ENCODE peak calls at places on chromosomes 16 and 17, in seven cellular contexts. One of them, this sample, is unnamed.

GRCh38 chr17:66803474-66803951 is 31.4 kb upstream of the CACNG5 start:
- DNase-seq in neural progenitor cell: peak
- DNase-seq in left lung: no peak
- DNase-seq in astrocyte of the spinal cord: no peak
- DNase-seq in HFFc6: no peak
- DNase-seq in mesothelial cell of epicardium: no peak
- DNase-seq in fibroblast of mammary gland: no peak
- DNase-seq in this sample: no peak

GRCh38 chr16:85286066-85286712 is 173.9 kb upstream of the CIBAR2 start:
- DNase-seq in fibroblast of mammary gland: peak
- DNase-seq in neural progenitor cell: no peak
- DNase-seq in mesothelial cell of epicardium: no peak
- DNase-seq in left lung: no peak
- DNase-seq in astrocyte of the spinal cord: peak
- DNase-seq in HFFc6: peak
- DNase-seq in this sample: no peak

GRCh38 chr17:65413390-65413789 is 148.1 kb downstream of the AXIN2 start:
- DNase-seq in fibroblast of mammary gland: no peak
- DNase-seq in neural progenitor cell: no peak
- DNase-seq in astrocyte of the spinal cord: no peak
- DNase-seq in left lung: no peak
- DNase-seq in HFFc6: no peak
- DNase-seq in mesothelial cell of epicardium: no peak
- DNase-seq in this sample: no peak

GRCh38 chr17:83053021-83053778 is 26.2 kb upstream of the METRNL start:
- DNase-seq in neural progenitor cell: peak
- DNase-seq in mesothelial cell of epicardium: peak
- DNase-seq in fibroblast of mammary gland: peak
- DNase-seq in astrocyte of the spinal cord: no peak
- DNase-seq in HFFc6: peak
- DNase-seq in left lung: no peak
- DNase-seq in this sample: peak

GRCh38 chr16:3578610-3579551 is 1.7 kb upstream of the NLRC3 start:
- DNase-seq in mesothelial cell of epicardium: no peak
- DNase-seq in HFFc6: no peak
- DNase-seq in left lung: peak
- DNase-seq in fibroblast of mammary gland: no peak
- DNase-seq in astrocyte of the spinal cord: peak
- DNase-seq in neural progenitor cell: no peak
- DNase-seq in this sample: no peak

GRCh38 chr17:73048170-73048569 is 44.3 kb downstream of the SLC39A11 start:
- DNase-seq in neural progenitor cell: no peak
- DNase-seq in HFFc6: no peak
- DNase-seq in astrocyte of the spinal cord: no peak
- DNase-seq in mesothelial cell of epicardium: no peak
- DNase-seq in fibroblast of mammary gland: no peak
- DNase-seq in left lung: no peak
- DNase-seq in this sample: no peak

GRCh38 chr16:66741131-66741900 is 10.1 kb downstream of the DYNC1LI2 start:
- DNase-seq in left lung: peak
- DNase-seq in mesothelial cell of epicardium: no peak
- DNase-seq in astrocyte of the spinal cord: peak
- DNase-seq in HFFc6: peak
- DNase-seq in fibroblast of mammary gland: peak
- DNase-seq in neural progenitor cell: no peak
- DNase-seq in this sample: peak

GRCh38 chr17:29066603-29067002 is 23.7 kb downstream of the PIPOX start:
- DNase-seq in left lung: no peak
- DNase-seq in mesothelial cell of epicardium: no peak
- DNase-seq in neural progenitor cell: no peak
- DNase-seq in HFFc6: no peak
- DNase-seq in astrocyte of the spinal cord: no peak
- DNase-seq in fibroblast of mammary gland: no peak
- DNase-seq in this sample: no peak

GRCh38 chr16:47492428-47493357 is 31.6 kb downstream of the PHKB start:
- DNase-seq in HFFc6: no peak
- DNase-seq in left lung: peak
- DNase-seq in astrocyte of the spinal cord: peak
- DNase-seq in fibroblast of mammary gland: peak
- DNase-seq in mesothelial cell of epicardium: no peak
- DNase-seq in neural progenitor cell: no peak
- DNase-seq in this sample: no peak

GRCh38 chr17:42009170-42009569 is 8.1 kb downstream of the DNAJC7 start:
- DNase-seq in neural progenitor cell: peak
- DNase-seq in mesothelial cell of epicardium: no peak
- DNase-seq in fibroblast of mammary gland: no peak
- DNase-seq in astrocyte of the spinal cord: no peak
- DNase-seq in left lung: no peak
- DNase-seq in HFFc6: no peak
- DNase-seq in this sample: no peak
- TF ChIP-seq CTCF in neural progenitor cell: peak
- TF ChIP-seq CTCF in mesothelial cell of epicardium: no peak
- TF ChIP-seq CTCF in fibroblast of mammary gland: peak
- TF ChIP-seq CTCF in astrocyte of the spinal cord: no peak
- TF ChIP-seq CTCF in left lung: no peak
- TF ChIP-seq CTCF in HFFc6: peak
- TF ChIP-seq CTCF in this sample: no peak

GRCh38 chr17:60743282-60743681 is 65.6 kb downstream of the BCAS3 start:
- DNase-seq in left lung: no peak
- DNase-seq in HFFc6: no peak
- DNase-seq in mesothelial cell of epicardium: no peak
- DNase-seq in neural progenitor cell: no peak
- DNase-seq in fibroblast of mammary gland: no peak
- DNase-seq in astrocyte of the spinal cord: no peak
- DNase-seq in this sample: no peak

GRCh38 chr17:60744355-60744958 is 66.8 kb downstream of the BCAS3 start:
- DNase-seq in HFFc6: no peak
- DNase-seq in astrocyte of the spinal cord: no peak
- DNase-seq in mesothelial cell of epicardium: no peak
- DNase-seq in neural progenitor cell: no peak
- DNase-seq in left lung: no peak
- DNase-seq in fibroblast of mammary gland: no peak
- DNase-seq in this sample: no peak

GRCh38 chr17:60743812-60744211 is 66.2 kb downstream of the BCAS3 start:
- DNase-seq in left lung: no peak
- DNase-seq in neural progenitor cell: no peak
- DNase-seq in mesothelial cell of epicardium: no peak
- DNase-seq in fibroblast of mammary gland: no peak
- DNase-seq in HFFc6: peak
- DNase-seq in astrocyte of the spinal cord: peak
- DNase-seq in this sample: no peak

GRCh38 chr17:60747069-60747808 is 69.6 kb downstream of the BCAS3 start:
- DNase-seq in mesothelial cell of epicardium: no peak
- DNase-seq in fibroblast of mammary gland: no peak
- DNase-seq in left lung: no peak
- DNase-seq in neural progenitor cell: peak
- DNase-seq in HFFc6: no peak
- DNase-seq in astrocyte of the spinal cord: no peak
- DNase-seq in this sample: no peak

DNA sequence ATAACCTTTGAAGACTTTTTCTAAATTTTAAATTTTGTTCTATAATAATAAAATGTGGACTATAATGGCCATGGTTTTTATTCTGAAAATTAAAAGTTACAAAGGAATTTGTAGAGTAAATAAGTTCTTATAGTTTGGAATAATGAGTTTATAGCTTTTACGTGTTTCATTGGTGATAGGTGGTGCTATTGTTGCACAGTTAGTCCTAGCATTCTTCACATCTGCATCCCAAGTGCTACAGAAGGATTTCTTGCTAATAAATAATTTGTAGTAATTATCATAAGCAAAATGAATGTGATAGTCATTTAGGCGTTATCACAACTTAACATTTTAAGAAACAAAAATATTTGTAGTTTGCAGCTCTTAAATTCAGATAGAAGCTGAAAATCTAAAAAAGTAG is 67.9 kb downstream of the BCAS3 start:
- DNase-seq in left lung: no peak
- DNase-seq in mesothelial cell of epicardium: no peak
- DNase-seq in HFFc6: no peak
- DNase-seq in fibroblast of mammary gland: peak
- DNase-seq in neural progenitor cell: no peak
- DNase-seq in astrocyte of the spinal cord: no peak
- DNase-seq in this sample: no peak
- TF ChIP-seq CTCF in left lung: no peak
- TF ChIP-seq CTCF in mesothelial cell of epicardium: no peak
- TF ChIP-seq CTCF in HFFc6: no peak
- TF ChIP-seq CTCF in fibroblast of mammary gland: peak
- TF ChIP-seq CTCF in neural progenitor cell: peak
- TF ChIP-seq CTCF in astrocyte of the spinal cord: no peak
- TF ChIP-seq CTCF in this sample: no peak

GRCh38 chr16:11631214-11631613 is 37.0 kb upstream of the SNN start:
- DNase-seq in HFFc6: no peak
- DNase-seq in fibroblast of mammary gland: no peak
- DNase-seq in astrocyte of the spinal cord: no peak
- DNase-seq in left lung: no peak
- DNase-seq in mesothelial cell of epicardium: no peak
- DNase-seq in neural progenitor cell: no peak
- DNase-seq in this sample: no peak

GRCh38 chr16:11630230-11631056 is 37.8 kb upstream of the SNN start:
- DNase-seq in neural progenitor cell: no peak
- DNase-seq in HFFc6: no peak
- DNase-seq in fibroblast of mammary gland: no peak
- DNase-seq in astrocyte of the spinal cord: no peak
- DNase-seq in left lung: no peak
- DNase-seq in mesothelial cell of epicardium: no peak
- DNase-seq in this sample: no peak

GRCh38 chr16:11627292-11627663 is 40.6 kb upstream of the LITAF start:
- DNase-seq in left lung: no peak
- DNase-seq in HFFc6: no peak
- DNase-seq in astrocyte of the spinal cord: no peak
- DNase-seq in neural progenitor cell: no peak
- DNase-seq in fibroblast of mammary gland: no peak
- DNase-seq in mesothelial cell of epicardium: no peak
- DNase-seq in this sample: no peak

GRCh38 chr16:11627822-11628457 is 40.3 kb upstream of the SNN start:
- DNase-seq in astrocyte of the spinal cord: no peak
- DNase-seq in HFFc6: peak
- DNase-seq in fibroblast of mammary gland: peak
- DNase-seq in left lung: no peak
- DNase-seq in neural progenitor cell: no peak
- DNase-seq in mesothelial cell of epicardium: no peak
- DNase-seq in this sample: no peak

GRCh38 chr16:11629071-11630030 is 38.9 kb upstream of the SNN start:
- DNase-seq in HFFc6: no peak
- DNase-seq in mesothelial cell of epicardium: no peak
- DNase-seq in fibroblast of mammary gland: no peak
- DNase-seq in astrocyte of the spinal cord: peak
- DNase-seq in left lung: peak
- DNase-seq in neural progenitor cell: no peak
- DNase-seq in this sample: no peak
- TF ChIP-seq CTCF in HFFc6: no peak
- TF ChIP-seq CTCF in mesothelial cell of epicardium: no peak
- TF ChIP-seq CTCF in fibroblast of mammary gland: no peak
- TF ChIP-seq CTCF in astrocyte of the spinal cord: no peak
- TF ChIP-seq CTCF in left lung: no peak
- TF ChIP-seq CTCF in neural progenitor cell: no peak
- TF ChIP-seq CTCF in this sample: no peak

GRCh38 chr17:44272954-44273353 is 5.0 kb upstream of the SLC4A1 start:
- DNase-seq in fibroblast of mammary gland: no peak
- DNase-seq in HFFc6: no peak
- DNase-seq in left lung: no peak
- DNase-seq in mesothelial cell of epicardium: no peak
- DNase-seq in neural progenitor cell: no peak
- DNase-seq in astrocyte of the spinal cord: no peak
- DNase-seq in this sample: no peak
- TF ChIP-seq CTCF in fibroblast of mammary gland: no peak
- TF ChIP-seq CTCF in HFFc6: no peak
- TF ChIP-seq CTCF in left lung: no peak
- TF ChIP-seq CTCF in mesothelial cell of epicardium: no peak
- TF ChIP-seq CTCF in neural progenitor cell: no peak
- TF ChIP-seq CTCF in astrocyte of the spinal cord: no peak
- TF ChIP-seq CTCF in this sample: no peak

GRCh38 chr16:543301-544164 is 16.0 kb downstream of the CAPN15 start:
- DNase-seq in left lung: no peak
- DNase-seq in HFFc6: no peak
- DNase-seq in fibroblast of mammary gland: no peak
- DNase-seq in neural progenitor cell: no peak
- DNase-seq in astrocyte of the spinal cord: no peak
- DNase-seq in mesothelial cell of epicardium: no peak
- DNase-seq in this sample: no peak

GRCh38 chr16:548586-548985 is 11.6 kb upstream of the PRR35 start:
- DNase-seq in left lung: no peak
- DNase-seq in astrocyte of the spinal cord: no peak
- DNase-seq in HFFc6: no peak
- DNase-seq in mesothelial cell of epicardium: no peak
- DNase-seq in neural progenitor cell: no peak
- DNase-seq in fibroblast of mammary gland: no peak
- DNase-seq in this sample: no peak

GRCh38 chr16:549544-550263 is 10.5 kb upstream of the PRR35 start:
- DNase-seq in HFFc6: no peak
- DNase-seq in fibroblast of mammary gland: no peak
- DNase-seq in neural progenitor cell: peak
- DNase-seq in astrocyte of the spinal cord: no peak
- DNase-seq in mesothelial cell of epicardium: no peak
- DNase-seq in left lung: no peak
- DNase-seq in this sample: no peak

GRCh38 chr16:544517-544916 is 15.7 kb upstream of the PRR35 start:
- DNase-seq in neural progenitor cell: no peak
- DNase-seq in HFFc6: no peak
- DNase-seq in mesothelial cell of epicardium: no peak
- DNase-seq in fibroblast of mammary gland: no peak
- DNase-seq in astrocyte of the spinal cord: no peak
- DNase-seq in left lung: no peak
- DNase-seq in this sample: no peak

GRCh38 chr16:546909-547770 is 13.1 kb upstream of the PRR35 start:
- DNase-seq in left lung: peak
- DNase-seq in fibroblast of mammary gland: peak
- DNase-seq in mesothelial cell of epicardium: peak
- DNase-seq in astrocyte of the spinal cord: no peak
- DNase-seq in neural progenitor cell: peak
- DNase-seq in HFFc6: no peak
- DNase-seq in this sample: peak
- TF ChIP-seq CTCF in left lung: peak
- TF ChIP-seq CTCF in fibroblast of mammary gland: peak
- TF ChIP-seq CTCF in mesothelial cell of epicardium: peak
- TF ChIP-seq CTCF in astrocyte of the spinal cord: peak
- TF ChIP-seq CTCF in neural progenitor cell: peak
- TF ChIP-seq CTCF in HFFc6: no peak
- TF ChIP-seq CTCF in this sample: peak